ENCODE peak calls at places on chromosomes 16 and 17, in seven cellular contexts. One of them, this sample, is unnamed.

GRCh38 chr17:48351916-48352332 is 78.1 kb downstream of the SKAP1 start:
- DNase-seq in H7: peak; percentile 14
- DNase-seq in mucosa of gallbladder: no peak
- DNase-seq in CD4-positive, alpha-beta T cell: no peak
- DNase-seq in progenitor cell of endocrine pancreas: no peak
- DNase-seq in activated naive CD4-positive, alpha-beta T cell treated with anti-CD3 and anti-CD28 coated beads, Interleukin-2, amount 10 ng/mL, durations not matched to agents 7 days and 5 days: no peak
- DNase-seq in occipital lobe: no peak
- DNase-seq in this sample: no peak

GRCh38 chr16:87446479-87446878 is 46.3 kb downstream of the ZCCHC14 start:
- DNase-seq in mucosa of gallbladder: no peak
- DNase-seq in activated naive CD4-positive, alpha-beta T cell treated with anti-CD3 and anti-CD28 coated beads, Interleukin-2, amount 10 ng/mL, durations not matched to agents 7 days and 5 days: no peak
- DNase-seq in occipital lobe: no peak
- DNase-seq in H7: no peak
- DNase-seq in CD4-positive, alpha-beta T cell: no peak
- DNase-seq in progenitor cell of endocrine pancreas: no peak
- DNase-seq in this sample: no peak

GRCh38 chr17:50939795-50940684 is 73.9 kb upstream of the TOB1 start:
- DNase-seq in mucosa of gallbladder: no peak
- DNase-seq in occipital lobe: no peak
- DNase-seq in activated naive CD4-positive, alpha-beta T cell treated with anti-CD3 and anti-CD28 coated beads, Interleukin-2, amount 10 ng/mL, durations not matched to agents 7 days and 5 days: no peak
- DNase-seq in H7: peak; percentile 32
- DNase-seq in CD4-positive, alpha-beta T cell: no peak
- DNase-seq in progenitor cell of endocrine pancreas: no peak
- DNase-seq in this sample: no peak

GRCh38 chr17:3916013-3916696 is at the start of gene P2RX1:
- DNase-seq in occipital lobe: no peak
- DNase-seq in progenitor cell of endocrine pancreas: no peak
- DNase-seq in CD4-positive, alpha-beta T cell: no peak
- DNase-seq in activated naive CD4-positive, alpha-beta T cell treated with anti-CD3 and anti-CD28 coated beads, Interleukin-2, amount 10 ng/mL, durations not matched to agents 7 days and 5 days: peak; percentile 60
- DNase-seq in mucosa of gallbladder: peak; percentile 42
- DNase-seq in H7: peak; percentile 48
- DNase-seq in this sample: peak; percentile 57

GRCh38 chr17:81020767-81021497 is 14.0 kb upstream of the BAIAP2 start:
- DNase-seq in activated naive CD4-positive, alpha-beta T cell treated with anti-CD3 and anti-CD28 coated beads, Interleukin-2, amount 10 ng/mL, durations not matched to agents 7 days and 5 days: peak; percentile 18
- DNase-seq in H7: peak; percentile 75
- DNase-seq in occipital lobe: no peak
- DNase-seq in mucosa of gallbladder: no peak
- DNase-seq in CD4-positive, alpha-beta T cell: no peak
- DNase-seq in progenitor cell of endocrine pancreas: no peak
- DNase-seq in this sample: peak; percentile 52

GRCh38 chr16:81836279-81837054 is 57.4 kb downstream of the PLCG2 start:
- DNase-seq in CD4-positive, alpha-beta T cell: no peak
- DNase-seq in H7: no peak
- DNase-seq in mucosa of gallbladder: no peak
- DNase-seq in progenitor cell of endocrine pancreas: no peak
- DNase-seq in occipital lobe: no peak
- DNase-seq in activated naive CD4-positive, alpha-beta T cell treated with anti-CD3 and anti-CD28 coated beads, Interleukin-2, amount 10 ng/mL, durations not matched to agents 7 days and 5 days: no peak
- DNase-seq in this sample: no peak

GRCh38 chr16:84607694-84608093 is 10.2 kb downstream of the COTL1 start:
- DNase-seq in CD4-positive, alpha-beta T cell: no peak
- DNase-seq in occipital lobe: no peak
- DNase-seq in H7: no peak
- DNase-seq in activated naive CD4-positive, alpha-beta T cell treated with anti-CD3 and anti-CD28 coated beads, Interleukin-2, amount 10 ng/mL, durations not matched to agents 7 days and 5 days: peak; percentile 57
- DNase-seq in mucosa of gallbladder: no peak
- DNase-seq in progenitor cell of endocrine pancreas: no peak
- DNase-seq in this sample: peak; percentile 61

GRCh38 chr17:15954222-15954621 is 9.3 kb downstream of the ADORA2B start:
- DNase-seq in H7: no peak
- DNase-seq in activated naive CD4-positive, alpha-beta T cell treated with anti-CD3 and anti-CD28 coated beads, Interleukin-2, amount 10 ng/mL, durations not matched to agents 7 days and 5 days: no peak
- DNase-seq in occipital lobe: no peak
- DNase-seq in mucosa of gallbladder: no peak
- DNase-seq in CD4-positive, alpha-beta T cell: no peak
- DNase-seq in progenitor cell of endocrine pancreas: no peak
- DNase-seq in this sample: no peak

GRCh38 chr17:76866203-76866602 is 2.0 kb upstream of the MGAT5B start:
- DNase-seq in H7: no peak
- DNase-seq in activated naive CD4-positive, alpha-beta T cell treated with anti-CD3 and anti-CD28 coated beads, Interleukin-2, amount 10 ng/mL, durations not matched to agents 7 days and 5 days: no peak
- DNase-seq in CD4-positive, alpha-beta T cell: no peak
- DNase-seq in occipital lobe: no peak
- DNase-seq in progenitor cell of endocrine pancreas: no peak
- DNase-seq in mucosa of gallbladder: no peak
- DNase-seq in this sample: no peak

GRCh38 chr16:678858-679807 is 1.1 kb upstream of the STUB1 start:
- DNase-seq in activated naive CD4-positive, alpha-beta T cell treated with anti-CD3 and anti-CD28 coated beads, Interleukin-2, amount 10 ng/mL, durations not matched to agents 7 days and 5 days: peak; percentile 70
- DNase-seq in progenitor cell of endocrine pancreas: peak; percentile 53
- DNase-seq in CD4-positive, alpha-beta T cell: no peak
- DNase-seq in occipital lobe: peak; percentile 38
- DNase-seq in H7: peak; percentile 91
- DNase-seq in mucosa of gallbladder: peak; percentile 64
- DNase-seq in this sample: no peak

GRCh38 chr16:31298958-31299357 is 39.2 kb downstream of the ITGAM start:
- DNase-seq in progenitor cell of endocrine pancreas: no peak
- DNase-seq in mucosa of gallbladder: no peak
- DNase-seq in activated naive CD4-positive, alpha-beta T cell treated with anti-CD3 and anti-CD28 coated beads, Interleukin-2, amount 10 ng/mL, durations not matched to agents 7 days and 5 days: no peak
- DNase-seq in CD4-positive, alpha-beta T cell: no peak
- DNase-seq in H7: no peak
- DNase-seq in occipital lobe: no peak
- DNase-seq in this sample: no peak

GRCh38 chr17:57578608-57578990 is 166.5 kb downstream of the CCDC182 start:
- DNase-seq in progenitor cell of endocrine pancreas: no peak
- DNase-seq in mucosa of gallbladder: no peak
- DNase-seq in occipital lobe: no peak
- DNase-seq in CD4-positive, alpha-beta T cell: no peak
- DNase-seq in activated naive CD4-positive, alpha-beta T cell treated with anti-CD3 and anti-CD28 coated beads, Interleukin-2, amount 10 ng/mL, durations not matched to agents 7 days and 5 days: no peak
- DNase-seq in H7: no peak
- DNase-seq in this sample: no peak

This sample was measured in KG1.